ENCODE peak calls at places on chromosomes 2 and 18, in ten cellular contexts. M is GM23338, K is IMR-90, C is HepG2, F is left lung, S is fibroblast of lung, V is spleen, P is lung, Z is NT2/D1, N is endodermal cell. B is an unnamed sample.

GRCh38 chr2:240999001-240999791 is 778 bp downstream of the SNED1 start:
- DNase-seq in M (peak; percentile 53), K (no peak), C (no peak), F (peak; percentile 81), S (peak; percentile 14), V (peak; percentile 80), P (peak; percentile 30), Z (no peak), N (peak; percentile 67), B (peak; percentile 25)

GRCh38 chr18:74832381-74832780 is 234.7 kb downstream of the ZNF407 start:
- DNase-seq in M (no peak), K (no peak), C (no peak), F (no peak), S (no peak), V (no peak), P (no peak), Z (no peak), N (no peak), B (no peak)

GRCh38 chr2:222024934-222025890 is 273.6 kb downstream of the PAX3 start:
- DNase-seq in M (peak; percentile 84), K (peak; percentile 42), C (peak; percentile 31), F (no peak), S (peak; percentile 53), V (no peak), P (no peak), Z (peak; percentile 83), N (peak; percentile 49), B (no peak)

GRCh38 chr2:176753752-176754474 is 458.7 kb upstream of the HNRNPA3 start:
- DNase-seq in M (no peak), K (no peak), C (no peak), F (no peak), S (no peak), V (no peak), P (no peak), Z (no peak), N (no peak), B (no peak)

GRCh38 chr18:50128506-50129271 is 66.3 kb downstream of the MYO5B start:
- DNase-seq in M (peak; percentile 68), K (no peak), C (peak; percentile 34), F (no peak), S (no peak), V (no peak), P (no peak), Z (no peak), N (peak; percentile 56), B (no peak)

GRCh38 chr18:72235422-72235821 is 308.7 kb downstream of the CBLN2 start:
- DNase-seq in M (no peak), K (no peak), C (no peak), F (no peak), S (no peak), V (no peak), P (no peak), Z (peak; percentile 28), N (peak; percentile 53), B (no peak)

GRCh38 chr18:58856881-58857280 is 7.8 kb upstream of the ZNF532 start:
- DNase-seq in M (no peak), K (peak; percentile 83), C (no peak), F (no peak), S (peak; percentile 56), V (no peak), P (no peak), Z (no peak), N (no peak), B (no peak)

GRCh38 chr2:217954469-217954868 is 48.3 kb downstream of the TNS1 start:
- DNase-seq in M (no peak), K (no peak), C (no peak), F (no peak), S (no peak), V (peak; percentile 57), P (no peak), Z (no peak), N (no peak), B (peak; percentile 63)

GRCh38 chr2:96470636-96471035 is 34.5 kb downstream of the NEURL3 start:
- DNase-seq in M (peak; percentile 87), K (peak; percentile 8), C (no peak), F (peak; percentile 85), S (peak; percentile 18), V (peak; percentile 82), P (no peak), Z (no peak), N (peak; percentile 97), B (peak; percentile 61)

GRCh38 chr2:158818511-158818910 is 23.4 kb downstream of the DAPL1 start:
- DNase-seq in M (no peak), K (no peak), C (no peak), F (no peak), S (peak; percentile 63), V (no peak), P (no peak), Z (no peak), N (no peak), B (no peak)

GRCh38 chr2:216571909-216572513 is 61.2 kb upstream of the IGFBP2 start:
- DNase-seq in M (no peak), K (no peak), C (peak; percentile 81), F (no peak), S (no peak), V (no peak), P (no peak), Z (no peak), N (no peak), B (no peak)
- H3K27me3 ChIP-seq in M (no peaks in the 10 kb centered on the region), K (peaks cover 10% of the 10 kb centered on the region), C (no peaks in the 10 kb centered on the region), F (no peaks in the 10 kb centered on the region), S (peaks cover 5% of the 10 kb centered on the region), V (no peaks in the 10 kb centered on the region), P (no peaks in the 10 kb centered on the region), Z (no peaks in the 10 kb centered on the region), N (no peaks in the 10 kb centered on the region), B (no peaks in the 10 kb centered on the region)

DNA sequence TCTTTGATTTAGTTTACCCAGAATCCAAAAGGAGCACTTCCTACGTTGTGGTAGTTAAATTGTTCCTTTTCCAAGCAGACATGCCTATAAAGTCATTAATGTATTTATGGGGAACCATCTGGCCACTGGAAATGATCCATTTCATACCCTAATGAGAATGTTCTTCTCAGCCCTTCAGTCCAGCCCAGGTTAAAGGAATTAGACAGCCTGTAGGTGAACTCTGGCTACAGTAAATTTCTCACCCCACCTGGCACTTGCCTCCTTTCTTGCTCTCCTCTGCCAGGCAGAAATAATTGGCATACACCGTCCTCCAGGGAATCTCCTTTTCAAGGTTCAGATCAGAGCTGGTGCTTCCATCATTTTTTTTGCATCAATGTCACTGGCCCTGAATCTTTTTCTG is 121.1 kb downstream of the SETBP1 start:
- DNase-seq in M (no peak), K (no peak), C (no peak), F (no peak), S (no peak), V (no peak), P (no peak), Z (no peak), N (no peak), B (no peak)
- H3K4me1 ChIP-seq in M (peaks cover 9% of the 10 kb centered on the region), K (peaks cover 3% of the 10 kb centered on the region), C (peaks cover 46% of the 10 kb centered on the region), F (no peaks in the 10 kb centered on the region), S (peaks cover 6% of the 10 kb centered on the region), V (peaks cover 17% of the 10 kb centered on the region), P (peaks cover 7% of the 10 kb centered on the region), Z (no peaks in the 10 kb centered on the region), N (peaks cover 15% of the 10 kb centered on the region), B (peaks cover 9% of the 10 kb centered on the region)

GRCh38 chr2:86074811-86075210 is 30.9 kb downstream of the POLR1A start:
- DNase-seq in M (no peak), K (no peak), C (no peak), F (no peak), S (no peak), V (no peak), P (no peak), Z (no peak), N (no peak), B (no peak)

GRCh38 chr2:86070868-86071267 is 34.8 kb downstream of the POLR1A start:
- DNase-seq in M (no peak), K (no peak), C (no peak), F (no peak), S (no peak), V (no peak), P (no peak), Z (no peak), N (no peak), B (no peak)

GRCh38 chr2:86074256-86074655 is 31.4 kb downstream of the POLR1A start:
- DNase-seq in M (no peak), K (no peak), C (no peak), F (no peak), S (no peak), V (no peak), P (no peak), Z (no peak), N (no peak), B (no peak)

GRCh38 chr2:86072271-86072858 is 33.3 kb downstream of the POLR1A start:
- DNase-seq in M (no peak), K (no peak), C (no peak), F (no peak), S (peak; percentile 45), V (peak; percentile 88), P (peak; percentile 57), Z (no peak), N (no peak), B (peak; percentile 64)

DNA sequence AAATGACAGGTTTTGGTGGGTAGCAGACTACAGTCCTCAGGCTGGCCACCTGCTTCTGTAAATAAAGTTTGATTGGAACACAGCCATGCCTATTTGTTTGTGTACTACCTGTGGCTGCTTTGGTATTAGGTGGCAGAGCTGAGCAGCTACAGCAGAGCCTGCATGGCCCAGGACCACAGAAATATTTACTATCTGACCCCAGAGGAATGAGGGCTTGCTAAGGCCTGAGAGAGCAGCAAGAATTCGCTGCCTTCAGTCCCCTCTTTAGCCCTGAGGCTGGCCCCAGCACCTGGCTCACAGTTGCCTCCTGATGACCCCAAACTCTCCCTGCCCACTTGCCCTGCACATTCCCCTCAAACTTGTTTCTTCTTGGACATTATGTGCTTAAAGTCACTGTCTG is 32.5 kb downstream of the POLR1A start:
- DNase-seq in M (no peak), K (no peak), C (no peak), F (no peak), S (no peak), V (no peak), P (no peak), Z (no peak), N (no peak), B (no peak)
- H3K36me3 ChIP-seq in M (peaks cover 45% of the 10 kb centered on the region), K (peaks cover 62% of the 10 kb centered on the region), C (peaks cover 94% of the 10 kb centered on the region), F (no peaks in the 10 kb centered on the region), S (peaks cover 42% of the 10 kb centered on the region), V (peaks cover 32% of the 10 kb centered on the region), P (peaks cover 50% of the 10 kb centered on the region), Z (peaks cover 94% of the 10 kb centered on the region), N (peaks cover 97% of the 10 kb centered on the region), B (peaks cover 5% of the 10 kb centered on the region)

GRCh38 chr2:236917164-236917563 is 168.5 kb upstream of the COPS8 start:
- DNase-seq in M (no peak), K (no peak), C (no peak), F (no peak), S (no peak), V (no peak), P (no peak), Z (no peak), N (no peak), B (no peak)

GRCh38 chr2:236915726-236916125 is 170.0 kb upstream of the COPS8 start:
- DNase-seq in M (no peak), K (no peak), C (no peak), F (no peak), S (no peak), V (no peak), P (no peak), Z (no peak), N (no peak), B (no peak)

GRCh38 chr2:236918513-236918912 is 167.2 kb upstream of the COPS8 start:
- DNase-seq in M (no peak), K (no peak), C (no peak), F (no peak), S (no peak), V (no peak), P (no peak), Z (no peak), N (no peak), B (peak; percentile 29)

GRCh38 chr2:236919209-236919608 is 166.5 kb upstream of the COPS8 start:
- DNase-seq in M (no peak), K (peak; percentile 8), C (no peak), F (no peak), S (peak; percentile 21), V (no peak), P (peak; percentile 26), Z (no peak), N (no peak), B (no peak)

GRCh38 chr2:236916181-236916580 is 169.5 kb upstream of the COPS8 start:
- DNase-seq in M (no peak), K (no peak), C (no peak), F (no peak), S (no peak), V (no peak), P (no peak), Z (no peak), N (no peak), B (no peak)
- H3K27me3 ChIP-seq in M (no peaks in the 10 kb centered on the region), K (peaks cover 18% of the 10 kb centered on the region), C (peaks cover 2% of the 10 kb centered on the region), F (no peaks in the 10 kb centered on the region), S (no peaks in the 10 kb centered on the region), V (no peaks in the 10 kb centered on the region), P (no peaks in the 10 kb centered on the region), Z (no peaks in the 10 kb centered on the region), N (no peaks in the 10 kb centered on the region), B (no peaks in the 10 kb centered on the region)

B was measured in heart right ventricle.